ENCODE peak calls at places on chromosomes 4 and X, in five cellular contexts. One of them, this sample, is unnamed.

GRCh38 chrX:37666516-37666915 is 19.1 kb upstream of the XK start:
- DNase-seq in cardiac muscle cell: no peak
- DNase-seq in lung: no peak
- DNase-seq in AG09309: no peak
- DNase-seq in fibroblast of mammary gland: peak; percentile 4
- DNase-seq in this sample: no peak

GRCh38 chrX:38351346-38351745 is 1.1 kb upstream of the OTC start:
- DNase-seq in cardiac muscle cell: no peak
- DNase-seq in AG09309: no peak
- DNase-seq in fibroblast of mammary gland: no peak
- DNase-seq in lung: no peak
- DNase-seq in this sample: no peak

GRCh38 chr4:80343887-80344286 is 8.4 kb downstream of the CFAP299 start:
- DNase-seq in AG09309: no peak
- DNase-seq in cardiac muscle cell: no peak
- DNase-seq in fibroblast of mammary gland: no peak
- DNase-seq in lung: no peak
- DNase-seq in this sample: no peak

GRCh38 chr4:176791591-176792347 is 953 bp downstream of the VEGFC start:
- DNase-seq in AG09309: no peak
- DNase-seq in lung: no peak
- DNase-seq in fibroblast of mammary gland: peak; percentile 63
- DNase-seq in cardiac muscle cell: peak; percentile 60
- DNase-seq in this sample: peak; percentile 65

GRCh38 chr4:153676984-153677383 is 7.1 kb upstream of the TLR2 start:
- DNase-seq in fibroblast of mammary gland: peak; percentile 88
- DNase-seq in lung: no peak
- DNase-seq in AG09309: peak; percentile 29
- DNase-seq in cardiac muscle cell: no peak
- DNase-seq in this sample: peak; percentile 62

GRCh38 chrX:40579880-40580536 is 762 bp upstream of the ATP6AP2 start:
- DNase-seq in cardiac muscle cell: no peak
- DNase-seq in fibroblast of mammary gland: no peak
- DNase-seq in AG09309: no peak
- DNase-seq in lung: no peak
- DNase-seq in this sample: no peak

GRCh38 chr4:9925750-9926439 is 95.4 kb downstream of the SLC2A9 start:
- DNase-seq in AG09309: no peak
- DNase-seq in lung: no peak
- DNase-seq in fibroblast of mammary gland: no peak
- DNase-seq in cardiac muscle cell: no peak
- DNase-seq in this sample: no peak

GRCh38 chrX:115562492-115562872 is 1.5 kb downstream of the PLS3 start:
- DNase-seq in lung: no peak
- DNase-seq in cardiac muscle cell: peak; percentile 74
- DNase-seq in fibroblast of mammary gland: peak; percentile 31
- DNase-seq in AG09309: no peak
- DNase-seq in this sample: no peak

GRCh38 chr4:149987330-149987751 is 90.9 kb upstream of the DCLK2 start:
- DNase-seq in AG09309: no peak
- DNase-seq in fibroblast of mammary gland: peak; percentile 48
- DNase-seq in cardiac muscle cell: peak; percentile 31
- DNase-seq in lung: no peak
- DNase-seq in this sample: no peak

GRCh38 chr4:71713611-71714203 is 70.2 kb downstream of the GC start:
- DNase-seq in cardiac muscle cell: peak; percentile 63
- DNase-seq in AG09309: peak; percentile 46
- DNase-seq in lung: no peak
- DNase-seq in fibroblast of mammary gland: peak; percentile 69
- DNase-seq in this sample: no peak

GRCh38 chr4:80213117-80213815 is 16.0 kb downstream of the PRDM8 start:
- DNase-seq in lung: no peak
- DNase-seq in cardiac muscle cell: no peak
- DNase-seq in fibroblast of mammary gland: peak; percentile 41
- DNase-seq in AG09309: no peak
- DNase-seq in this sample: no peak

GRCh38 chr4:144667500-144667899 is 21.5 kb downstream of the HHIP start:
- DNase-seq in cardiac muscle cell: no peak
- DNase-seq in AG09309: no peak
- DNase-seq in lung: no peak
- DNase-seq in fibroblast of mammary gland: no peak
- DNase-seq in this sample: peak; percentile 29

GRCh38 chrX:17459596-17459995 is 84.6 kb downstream of the NHS start:
- DNase-seq in lung: no peak
- DNase-seq in fibroblast of mammary gland: peak; percentile 87
- DNase-seq in cardiac muscle cell: no peak
- DNase-seq in AG09309: peak; percentile 37
- DNase-seq in this sample: no peak

GRCh38 chr4:122922877-122923511 is 597 bp upstream of the NUDT6 start:
- DNase-seq in AG09309: no peak
- DNase-seq in cardiac muscle cell: peak; percentile 90
- DNase-seq in lung: peak; percentile 87
- DNase-seq in fibroblast of mammary gland: peak; percentile 84
- DNase-seq in this sample: peak; percentile 70

GRCh38 chr4:92606227-92606626 is 302.5 kb downstream of the GRID2 start:
- DNase-seq in AG09309: no peak
- DNase-seq in fibroblast of mammary gland: no peak
- DNase-seq in cardiac muscle cell: no peak
- DNase-seq in lung: no peak
- DNase-seq in this sample: no peak

GRCh38 chrX:125203737-125204578 is 115.7 kb upstream of the TEX13C start:
- DNase-seq in cardiac muscle cell: peak; percentile 56
- DNase-seq in AG09309: no peak
- DNase-seq in fibroblast of mammary gland: no peak
- DNase-seq in lung: no peak
- DNase-seq in this sample: no peak

GRCh38 chrX:125203379-125203736 is 116.3 kb upstream of the TEX13C start:
- DNase-seq in AG09309: no peak
- DNase-seq in cardiac muscle cell: peak; percentile 18
- DNase-seq in lung: no peak
- DNase-seq in fibroblast of mammary gland: no peak
- DNase-seq in this sample: no peak

GRCh38 chrX:125205918-125206665 is 113.6 kb upstream of the TEX13C start:
- DNase-seq in AG09309: no peak
- DNase-seq in lung: no peak
- DNase-seq in cardiac muscle cell: peak; percentile 54
- DNase-seq in fibroblast of mammary gland: no peak
- DNase-seq in this sample: no peak

GRCh38 chrX:125205084-125205917 is 114.4 kb upstream of the TEX13C start:
- DNase-seq in lung: peak; percentile 34
- DNase-seq in fibroblast of mammary gland: peak; percentile 4
- DNase-seq in cardiac muscle cell: peak; percentile 74
- DNase-seq in AG09309: no peak
- DNase-seq in this sample: peak; percentile 2

DNA sequence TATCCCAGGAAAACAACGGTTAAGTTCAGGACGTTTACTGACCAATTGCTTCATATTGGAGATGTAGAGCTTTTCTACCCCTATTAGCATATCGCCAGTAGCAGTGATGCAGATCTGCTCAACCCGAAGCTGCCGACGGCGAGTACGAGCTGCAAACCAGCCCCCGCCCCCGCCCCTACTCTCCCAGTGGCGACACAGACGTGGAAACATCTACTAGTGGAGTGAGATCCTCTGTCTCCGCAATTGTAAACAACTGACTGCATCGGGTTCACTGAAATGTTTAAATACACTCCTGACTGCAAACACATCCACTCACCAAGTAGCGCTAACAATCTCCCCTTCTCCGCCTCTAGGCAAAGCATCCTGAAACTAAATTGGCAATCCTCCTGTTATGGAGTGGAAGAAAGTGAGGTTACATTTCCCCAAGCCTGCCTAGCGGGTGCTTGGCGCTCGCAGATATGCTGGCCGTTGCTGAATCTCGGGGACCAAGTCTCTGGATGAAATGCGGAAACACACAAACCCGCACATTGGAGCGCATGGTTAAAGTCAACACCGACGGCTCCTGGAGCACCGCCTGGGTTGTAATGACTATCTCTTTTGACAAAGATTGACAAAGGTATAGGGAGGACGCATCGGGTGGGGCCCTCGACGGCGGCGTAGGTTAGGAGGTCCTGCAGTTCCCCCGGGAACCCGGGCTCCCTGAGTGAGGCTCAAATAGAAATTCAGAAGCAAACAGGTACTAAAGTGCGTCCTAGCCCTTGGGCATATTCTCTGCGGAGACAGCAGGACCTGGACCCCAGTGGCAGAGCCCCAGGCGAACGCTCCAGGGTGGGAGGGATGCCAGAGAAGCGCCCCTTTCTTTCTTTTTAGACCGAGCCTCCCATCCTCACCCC is 116.9 kb upstream of the TEX13C start:
- DNase-seq in fibroblast of mammary gland: no peak
- DNase-seq in AG09309: no peak
- DNase-seq in cardiac muscle cell: peak; percentile 0
- DNase-seq in lung: no peak
- DNase-seq in this sample: no peak
- H3K4me3 ChIP-seq in fibroblast of mammary gland: no peak overlapping the region
- H3K4me3 ChIP-seq in AG09309: no peak overlapping the region
- H3K4me3 ChIP-seq in cardiac muscle cell: peak overlapping the region; percentile 35
- H3K4me3 ChIP-seq in lung: no peak overlapping the region
- H3K4me3 ChIP-seq in this sample: no peak overlapping the region

GRCh38 chr4:53307819-53308773 is 57.8 kb downstream of the SCFD2 start:
- DNase-seq in cardiac muscle cell: no peak
- DNase-seq in fibroblast of mammary gland: peak; percentile 60
- DNase-seq in lung: no peak
- DNase-seq in AG09309: no peak
- DNase-seq in this sample: no peak

GRCh38 chr4:53309321-53310020 is 56.4 kb downstream of the SCFD2 start:
- DNase-seq in fibroblast of mammary gland: peak; percentile 15
- DNase-seq in cardiac muscle cell: no peak
- DNase-seq in lung: no peak
- DNase-seq in AG09309: no peak
- DNase-seq in this sample: no peak

GRCh38 chr4:53314257-53314656 is 51.6 kb downstream of the SCFD2 start:
- DNase-seq in AG09309: no peak
- DNase-seq in fibroblast of mammary gland: no peak
- DNase-seq in lung: no peak
- DNase-seq in cardiac muscle cell: no peak
- DNase-seq in this sample: no peak

GRCh38 chr4:53315300-53315699 is 50.6 kb downstream of the SCFD2 start:
- DNase-seq in cardiac muscle cell: no peak
- DNase-seq in lung: no peak
- DNase-seq in fibroblast of mammary gland: no peak
- DNase-seq in AG09309: no peak
- DNase-seq in this sample: no peak

GRCh38 chr4:53313510-53313909 is 52.4 kb downstream of the SCFD2 start:
- DNase-seq in fibroblast of mammary gland: peak; percentile 26
- DNase-seq in AG09309: no peak
- DNase-seq in cardiac muscle cell: peak; percentile 15
- DNase-seq in lung: no peak
- DNase-seq in this sample: no peak
- TF ChIP-seq CTCF in fibroblast of mammary gland: no peak
- TF ChIP-seq CTCF in AG09309: no peak
- TF ChIP-seq CTCF in cardiac muscle cell: peak; percentile 39
- TF ChIP-seq CTCF in lung: no peak
- TF ChIP-seq CTCF in this sample: no peak

GRCh38 chr4:6054162-6054922 is 36.1 kb upstream of the C4orf50 start:
- DNase-seq in fibroblast of mammary gland: no peak
- DNase-seq in lung: no peak
- DNase-seq in AG09309: no peak
- DNase-seq in cardiac muscle cell: no peak
- DNase-seq in this sample: no peak
- H3K4me3 ChIP-seq in fibroblast of mammary gland: no peak overlapping the region
- H3K4me3 ChIP-seq in lung: no peak overlapping the region
- H3K4me3 ChIP-seq in AG09309: no peak overlapping the region
- H3K4me3 ChIP-seq in cardiac muscle cell: no peak overlapping the region
- H3K4me3 ChIP-seq in this sample: no peak overlapping the region

GRCh38 chr4:7185487-7186030 is 6.8 kb upstream of the SORCS2 start:
- DNase-seq in lung: no peak
- DNase-seq in cardiac muscle cell: no peak
- DNase-seq in fibroblast of mammary gland: no peak
- DNase-seq in AG09309: no peak
- DNase-seq in this sample: no peak

GRCh38 chr4:7187297-7187592 is 5.1 kb upstream of the SORCS2 start:
- DNase-seq in lung: no peak
- DNase-seq in cardiac muscle cell: peak; percentile 26
- DNase-seq in AG09309: no peak
- DNase-seq in fibroblast of mammary gland: no peak
- DNase-seq in this sample: no peak

GRCh38 chr4:7186516-7187296 is 5.6 kb upstream of the SORCS2 start:
- DNase-seq in lung: no peak
- DNase-seq in fibroblast of mammary gland: no peak
- DNase-seq in AG09309: no peak
- DNase-seq in cardiac muscle cell: no peak
- DNase-seq in this sample: no peak

GRCh38 chr4:7187691-7188090 is 4.6 kb upstream of the SORCS2 start:
- DNase-seq in cardiac muscle cell: no peak
- DNase-seq in fibroblast of mammary gland: no peak
- DNase-seq in lung: no peak
- DNase-seq in AG09309: no peak
- DNase-seq in this sample: no peak

GRCh38 chr4:7186081-7186480 is 6.3 kb upstream of the SORCS2 start:
- DNase-seq in lung: no peak
- DNase-seq in fibroblast of mammary gland: no peak
- DNase-seq in cardiac muscle cell: peak; percentile 42
- DNase-seq in AG09309: no peak
- DNase-seq in this sample: no peak
- TF ChIP-seq CTCF in lung: no peak
- TF ChIP-seq CTCF in fibroblast of mammary gland: peak; percentile 28
- TF ChIP-seq CTCF in cardiac muscle cell: peak; percentile 33
- TF ChIP-seq CTCF in AG09309: peak; percentile 33
- TF ChIP-seq CTCF in this sample: peak; percentile 27

GRCh38 chrX:1899841-1900240 is 285.0 kb downstream of the ASMT start:
- DNase-seq in cardiac muscle cell: no peak
- DNase-seq in fibroblast of mammary gland: no peak
- DNase-seq in AG09309: no peak
- DNase-seq in lung: no peak
- DNase-seq in this sample: no peak

GRCh38 chrX:1903380-1903935 is 288.6 kb downstream of the ASMT start:
- DNase-seq in lung: no peak
- DNase-seq in cardiac muscle cell: no peak
- DNase-seq in fibroblast of mammary gland: peak; percentile 78
- DNase-seq in AG09309: peak; percentile 25
- DNase-seq in this sample: no peak

GRCh38 chrX:1906028-1906427 is 291.2 kb downstream of the ASMT start:
- DNase-seq in fibroblast of mammary gland: no peak
- DNase-seq in AG09309: no peak
- DNase-seq in cardiac muscle cell: no peak
- DNase-seq in lung: no peak
- DNase-seq in this sample: no peak

GRCh38 chrX:1904663-1905218 is 289.9 kb downstream of the ASMT start:
- DNase-seq in AG09309: no peak
- DNase-seq in lung: no peak
- DNase-seq in cardiac muscle cell: no peak
- DNase-seq in fibroblast of mammary gland: no peak
- DNase-seq in this sample: no peak

DNA sequence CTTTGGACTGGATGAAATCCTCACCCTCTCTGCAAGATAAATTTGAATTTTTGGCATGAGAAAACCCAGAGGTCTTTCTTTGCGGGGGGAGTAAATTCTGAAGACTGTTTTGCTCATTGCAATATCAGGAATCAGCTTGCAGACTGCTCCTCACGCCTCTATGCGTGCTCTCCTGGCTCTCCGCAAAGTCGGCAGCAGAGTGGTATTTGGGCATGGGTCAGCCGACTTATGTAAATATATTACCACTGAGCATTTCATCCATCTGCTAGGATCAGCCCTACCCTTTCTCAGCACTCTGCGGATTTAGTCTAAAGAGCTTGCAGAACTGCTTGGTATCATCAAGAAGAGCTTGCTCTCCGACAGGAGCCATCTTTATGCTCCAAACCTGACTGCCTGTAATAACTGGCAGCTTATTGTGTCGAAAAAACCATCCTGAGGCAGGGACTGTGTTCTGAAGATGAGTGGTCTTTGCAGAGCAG is 288.1 kb downstream of the ASMT start:
- DNase-seq in AG09309: no peak
- DNase-seq in fibroblast of mammary gland: no peak
- DNase-seq in lung: no peak
- DNase-seq in cardiac muscle cell: no peak
- DNase-seq in this sample: no peak
- H3K4me3 ChIP-seq in AG09309: no peak overlapping the region
- H3K4me3 ChIP-seq in fibroblast of mammary gland: no peak overlapping the region
- H3K4me3 ChIP-seq in lung: no peak overlapping the region
- H3K4me3 ChIP-seq in cardiac muscle cell: no peak overlapping the region
- H3K4me3 ChIP-seq in this sample: no peak overlapping the region

This sample was measured in retinal pigment epithelial cell.